ENCODE peak calls at places on chromosomes 2 and 18, in four cellular contexts. V is OCI-LY7, T is IMR-90, W is prostate gland. O is an unnamed sample. For H3K4me1, the result is how much of the 10 kb centered on the place peaks cover.

GRCh38 chr2:72361516-72361915 is 213.9 kb upstream of the CYP26B1 start:
- DNase-seq in V (no peak), T (no peak), W (no peak), O (no peak)

GRCh38 chr2:187966924-187967323 is 324.8 kb upstream of the GULP1 start:
- DNase-seq in V (no peak), T (no peak), W (no peak), O (no peak)

GRCh38 chr2:25347205-25347815 is 5.6 kb upstream of the DNMT3A start:
- DNase-seq in V (peak), T (peak), W (no peak), O (peak)

GRCh38 chr2:23803965-23804542 is 122.9 kb downstream of the ATAD2B start:
- DNase-seq in V (peak), T (peak), W (no peak), O (no peak)

GRCh38 chr2:230770804-230771203 is 58.2 kb downstream of the CAB39 start:
- DNase-seq in V (no peak), T (no peak), W (no peak), O (no peak)

GRCh38 chr18:7164610-7165009 is 47.0 kb upstream of the LAMA1 start:
- DNase-seq in V (peak), T (peak), W (no peak), O (peak)

GRCh38 chr2:102022884-102023539 is 31.3 kb downstream of the IL1R2 start:
- DNase-seq in V (no peak), T (no peak), W (no peak), O (no peak)

GRCh38 chr2:144835634-144836351 is 315.9 kb upstream of the ZEB2 start:
- DNase-seq in V (no peak), T (peak), W (no peak), O (peak)

GRCh38 chr2:105297211-105297610 is 32.3 kb downstream of the TGFBRAP1 start:
- DNase-seq in V (no peak), T (no peak), W (no peak), O (no peak)

GRCh38 chr2:218621007-218621406 is 13.3 kb downstream of the PLCD4 start:
- DNase-seq in V (no peak), T (no peak), W (no peak), O (no peak)

GRCh38 chr2:66440692-66441091 is 5.8 kb downstream of the MEIS1 start:
- DNase-seq in V (no peak), T (no peak), W (no peak), O (peak)

GRCh38 chr2:149849133-149849532 is 261.6 kb upstream of the MMADHC start:
- DNase-seq in V (no peak), T (no peak), W (no peak), O (no peak)

GRCh38 chr2:144995482-144995881 is 475.6 kb upstream of the ZEB2 start:
- DNase-seq in V (no peak), T (no peak), W (no peak), O (no peak)

GRCh38 chr2:28247326-28247725 is 145.3 kb upstream of the FOSL2 start:
- DNase-seq in V (no peak), T (no peak), W (no peak), O (no peak)

GRCh38 chr2:205769879-205770278 is 87.6 kb downstream of the NRP2 start:
- DNase-seq in V (no peak), T (peak), W (peak), O (peak)

GRCh38 chr18:9802175-9802747 is 83.5 kb upstream of the TXNDC2 start:
- DNase-seq in V (no peak), T (no peak), W (no peak), O (no peak)

GRCh38 chr2:142037051-142037450 is 93.8 kb downstream of the LRP1B start:
- DNase-seq in V (no peak), T (no peak), W (no peak), O (peak)

GRCh38 chr2:238141541-238142318 is 3.3 kb downstream of the KLHL30 start:
- DNase-seq in V (no peak), T (no peak), W (peak), O (peak)

GRCh38 chr2:144414324-144414845 is 105.5 kb downstream of the ZEB2 start:
- DNase-seq in V (no peak), T (peak), W (no peak), O (peak)

GRCh38 chr18:79930020-79930642 is 21.3 kb downstream of the SLC66A2 start:
- DNase-seq in V (no peak), T (peak), W (no peak), O (peak)

GRCh38 chr2:222882484-222882928 is 21.7 kb downstream of the ACSL3 start:
- DNase-seq in V (no peak), T (no peak), W (no peak), O (peak)

DNA sequence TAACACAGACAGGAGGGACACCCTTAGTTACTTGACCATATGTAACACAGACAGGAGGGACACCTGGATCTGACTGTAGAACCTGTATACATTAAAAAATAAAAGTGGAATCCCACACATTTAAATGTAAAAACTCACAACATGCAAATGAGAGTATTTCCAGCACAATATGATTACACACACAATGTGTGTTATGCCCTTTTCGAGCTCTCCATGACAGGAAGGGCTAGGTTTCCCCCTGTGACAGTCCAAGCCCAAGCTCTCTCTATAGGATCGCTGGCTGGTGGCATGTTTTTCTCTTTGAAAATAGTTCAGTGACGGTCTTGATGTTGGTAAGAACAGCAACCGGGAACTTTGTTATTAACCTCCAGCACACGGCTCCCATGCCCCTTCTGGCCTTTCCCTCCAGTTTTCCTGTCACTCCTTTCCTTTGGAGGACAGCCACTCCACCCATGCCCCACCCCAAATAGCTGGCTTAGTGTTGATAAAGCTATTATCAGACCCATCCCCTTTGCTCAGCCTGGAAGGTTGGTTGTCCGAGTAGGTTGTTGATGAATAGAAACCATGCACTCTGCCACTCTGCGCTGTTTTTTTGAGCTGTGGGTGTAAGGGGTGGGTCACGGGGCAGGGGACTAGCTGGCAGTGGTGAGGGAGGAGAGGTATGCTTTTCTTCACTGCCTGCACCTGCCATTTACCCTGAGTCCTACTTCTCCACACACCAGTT is 2.7 kb downstream of the RASGRP3 start:
- DNase-seq in V (no peak), T (no peak), W (no peak), O (no peak)
- H3K4me1 ChIP-seq in V (under half), T (under half), W (under half), O (under half)

DNA sequence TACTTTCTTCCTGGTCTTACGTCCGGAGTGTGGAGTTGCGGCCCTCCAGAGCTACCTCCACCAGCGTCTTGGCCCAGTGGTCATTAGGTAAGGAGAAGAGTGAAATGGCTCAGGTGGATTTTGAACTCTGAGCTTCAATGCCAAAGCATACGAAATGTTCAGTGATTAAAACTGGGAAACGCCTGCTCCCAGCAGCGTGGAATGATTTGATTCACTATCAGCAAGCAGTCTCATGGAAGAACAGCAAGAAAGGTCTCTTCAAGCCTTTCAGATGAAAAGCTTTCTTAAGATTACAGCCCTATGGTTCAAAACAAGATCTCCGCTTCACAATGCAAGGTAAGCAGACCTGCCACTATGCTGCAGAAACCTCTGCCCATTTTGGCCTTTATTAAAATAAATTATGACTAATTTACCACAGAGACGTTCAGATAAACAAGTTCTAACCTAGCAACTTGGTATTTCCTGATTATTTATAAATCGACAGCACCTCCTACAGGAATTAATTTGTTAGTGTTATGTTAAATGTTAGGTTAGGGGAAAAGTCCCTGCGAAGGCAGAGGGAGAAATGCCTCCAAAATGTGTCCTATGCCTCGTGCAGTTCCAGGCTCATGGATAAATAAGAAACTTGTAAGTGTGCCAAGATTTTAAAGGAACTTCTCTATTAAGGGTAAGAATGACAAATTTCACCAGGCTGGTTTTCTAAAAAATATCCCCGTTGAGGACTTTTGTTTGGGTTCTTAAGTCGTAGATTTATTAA is 10.1 kb downstream of the SP9 start:
- DNase-seq in V (peak), T (peak), W (no peak), O (peak)
- TF ChIP-seq CTCF in V (peak), T (peak), W (no peak), O (peak)

DNA sequence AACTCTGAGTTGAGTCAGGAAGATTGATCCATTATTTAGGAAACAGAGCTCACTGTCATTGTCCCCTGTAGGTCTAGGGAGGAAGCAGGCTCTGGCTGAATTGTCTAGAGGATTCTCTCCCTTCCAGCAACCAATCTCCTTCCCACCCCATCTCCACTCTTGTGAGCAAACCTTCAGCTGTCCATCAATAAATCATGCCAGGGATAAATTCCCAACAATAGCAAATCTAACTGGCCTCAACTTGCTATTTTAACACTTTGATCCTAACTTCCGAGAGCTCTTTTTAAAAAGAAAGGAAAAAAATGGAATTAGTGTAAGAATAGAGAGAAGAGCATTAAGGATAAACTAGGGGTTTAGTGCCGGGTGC is 53.5 kb downstream of the ATP8B1 start:
- DNase-seq in V (no peak), T (no peak), W (no peak), O (no peak)
- H3K4me1 ChIP-seq in V (under half), T (under half), W (under half), O (under half)

DNA sequence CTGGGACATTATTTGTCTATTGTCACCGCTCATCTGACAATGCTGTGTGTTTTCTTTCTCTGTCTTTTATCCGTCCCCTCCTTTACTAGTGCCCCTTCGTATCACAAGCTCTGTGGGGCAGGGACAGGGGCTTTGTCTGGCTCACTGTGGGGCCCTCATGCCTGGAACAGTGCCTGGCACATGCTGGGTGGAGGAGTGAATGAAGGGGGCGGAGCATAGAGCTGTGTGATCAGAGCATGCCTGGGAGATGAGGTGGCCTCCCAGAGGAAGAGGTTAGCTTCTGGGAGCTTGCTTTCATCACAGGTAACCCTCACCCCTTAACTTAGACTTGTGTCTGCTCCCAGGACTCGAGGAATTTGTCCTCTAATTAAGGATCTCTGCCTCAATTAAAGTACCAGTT is 16.4 kb downstream of the MTCL1 start:
- DNase-seq in V (no peak), T (peak), W (no peak), O (peak)
- TF ChIP-seq CTCF in V (no peak), T (no peak), W (no peak), O (no peak)

GRCh38 chr2:226761195-226761583 is 38.4 kb downstream of the IRS1 start:
- DNase-seq in V (no peak), T (no peak), W (no peak), O (no peak)

GRCh38 chr2:226756131-226756530 is 43.5 kb downstream of the IRS1 start:
- DNase-seq in V (no peak), T (peak), W (no peak), O (peak)

GRCh38 chr2:226759768-226760167 is 39.9 kb downstream of the IRS1 start:
- DNase-seq in V (no peak), T (no peak), W (no peak), O (peak)

GRCh38 chr2:226760412-226761194 is 39.0 kb downstream of the IRS1 start:
- DNase-seq in V (no peak), T (peak), W (no peak), O (peak)

DNA sequence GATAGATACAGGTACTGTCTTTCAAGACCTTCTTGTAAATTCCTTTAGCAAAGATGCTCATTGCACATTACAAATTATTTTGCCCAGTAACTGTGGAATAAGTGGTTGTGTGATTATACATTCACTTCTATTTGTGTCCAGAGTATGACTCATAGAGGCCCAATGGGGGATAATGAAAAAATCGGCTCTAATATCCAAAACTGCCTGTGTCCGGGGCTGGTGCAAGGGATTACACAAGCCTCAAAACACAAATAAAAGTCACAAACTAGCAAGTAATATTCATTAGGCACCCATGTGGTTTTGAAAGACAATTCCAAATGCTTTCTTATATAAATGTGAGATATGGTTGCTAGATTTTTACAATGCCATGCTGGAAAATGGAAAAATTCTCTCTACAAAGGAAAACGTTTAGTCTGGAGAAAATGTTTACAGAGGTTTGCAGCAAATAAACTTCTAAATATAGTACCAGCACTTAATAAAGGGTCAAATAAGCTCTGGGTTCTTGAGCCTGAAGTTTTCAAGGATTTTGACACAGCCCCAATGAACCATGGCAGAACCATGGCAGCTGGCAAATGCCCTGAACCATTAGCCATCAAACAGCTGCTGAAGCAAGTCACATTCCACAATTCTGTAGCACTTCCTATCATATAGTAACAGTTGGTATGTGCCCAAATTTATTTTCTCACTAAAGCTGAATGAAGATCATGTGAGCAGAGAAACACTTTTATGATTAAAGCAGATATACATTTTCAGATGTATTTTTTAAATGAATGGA is 40.5 kb downstream of the IRS1 start:
- DNase-seq in V (no peak), T (peak), W (no peak), O (no peak)
- H3K4me1 ChIP-seq in V (under half), T (under half), W (under half), O (under half)

GRCh38 chr18:3447895-3448844 is 1.8 kb upstream of the TGIF1 start:
- DNase-seq in V (peak), T (peak), W (peak), O (peak)
- TF ChIP-seq CTCF in V (no peak), T (peak), W (no peak), O (peak)

GRCh38 chr2:111897630-111897923 is 830 bp upstream of the MERTK start:
- DNase-seq in V (no peak), T (no peak), W (no peak), O (no peak)
- H3K4me1 ChIP-seq in V (under half), T (under half), W (under half), O (under half)

GRCh38 chr18:42296723-42297122 is 341.7 kb downstream of the PIK3C3 start:
- DNase-seq in V (no peak), T (no peak), W (no peak), O (no peak)

GRCh38 chr18:42296192-42296591 is 341.2 kb downstream of the PIK3C3 start:
- DNase-seq in V (no peak), T (no peak), W (no peak), O (no peak)

GRCh38 chr18:42298744-42299685 is 344.0 kb downstream of the PIK3C3 start:
- DNase-seq in V (peak), T (peak), W (peak), O (peak)
- TF ChIP-seq CTCF in V (peak), T (peak), W (peak), O (peak)

O was measured in foreskin keratinocyte.